ENCODE peak calls at places on chromosome 22, in five cellular contexts. K is cardiac muscle cell; Q is body of pancreas; E is small intestine; I is CD4-positive, alpha-beta memory T cell. J is an unnamed sample.

GRCh38 chr22:40147388-40148176 is 30.1 kb upstream of the TNRC6B start:
- DNase-seq in I (no peak), K (no peak), E (no peak), Q (no peak), J (no peak)

GRCh38 chr22:24474221-24474620 is 20.9 kb upstream of the UPB1 start:
- DNase-seq in Q (no peak), K (peak), I (no peak), E (no peak), J (peak)

GRCh38 chr22:19568337-19569311 is 44.4 kb upstream of the CLDN5 start:
- DNase-seq in E (no peak), Q (no peak), I (no peak), K (peak), J (no peak)

GRCh38 chr22:45263790-45264269 is 20.9 kb upstream of the UPK3A start:
- DNase-seq in K (peak), Q (peak), I (no peak), E (no peak), J (peak)

GRCh38 chr22:37237371-37238268 is 6.4 kb downstream of the RAC2 start:
- DNase-seq in I (no peak), E (no peak), Q (no peak), K (peak), J (no peak)

GRCh38 chr22:23183107-23183698 is 2.9 kb downstream of the BCR start:
- DNase-seq in Q (peak), K (peak), I (no peak), E (peak), J (peak)

GRCh38 chr22:21816472-21816786 is 51.0 kb downstream of the MAPK1 start:
- DNase-seq in I (no peak), K (no peak), Q (no peak), E (no peak), J (no peak)

GRCh38 chr22:36536717-36537116 is 7.8 kb upstream of the EIF3D start:
- DNase-seq in I (no peak), K (no peak), E (no peak), Q (no peak), J (no peak)

GRCh38 chr22:23113067-23113846 is 28.5 kb downstream of the RSPH14 start:
- DNase-seq in K (peak), E (no peak), I (peak), Q (peak), J (peak)

GRCh38 chr22:22770280-22770871 is 117.2 kb upstream of the IGLL5 start:
- DNase-seq in E (peak), K (peak), Q (peak), I (peak), J (peak)

GRCh38 chr22:30876925-30877553 is 91.5 kb downstream of the MORC2 start:
- DNase-seq in K (peak), Q (no peak), E (no peak), I (no peak), J (peak)

GRCh38 chr22:17243524-17243923 is 24.3 kb upstream of the ADA2 start:
- DNase-seq in K (no peak), Q (no peak), E (no peak), I (no peak), J (peak)

GRCh38 chr22:24507742-24508141 is 12.6 kb downstream of the UPB1 start:
- DNase-seq in E (no peak), I (no peak), Q (no peak), K (no peak), J (no peak)

GRCh38 chr22:24011735-24012068 is 598 bp downstream of the CABIN1 start:
- DNase-seq in Q (peak), I (no peak), K (no peak), E (peak), J (no peak)

GRCh38 chr22:50581950-50582561 is 593 bp downstream of the CHKB start:
- DNase-seq in Q (peak), K (no peak), I (peak), E (peak), J (no peak)

GRCh38 chr22:21568207-21569075 is 927 bp downstream of the UBE2L3 start:
- DNase-seq in K (peak), E (peak), Q (peak), I (no peak), J (peak)

GRCh38 chr22:17753401-17753989 is 20.8 kb downstream of the BID start:
- DNase-seq in Q (no peak), E (no peak), I (no peak), K (no peak), J (no peak)

GRCh38 chr22:24128631-24129601 is 52.4 kb upstream of the SUSD2 start:
- DNase-seq in I (no peak), K (no peak), E (no peak), Q (peak), J (no peak)

GRCh38 chr22:22681221-22681739 is 36.9 kb downstream of the GGTLC2 start:
- DNase-seq in K (peak), E (no peak), Q (no peak), I (no peak), J (peak)

GRCh38 chr22:30889996-30890480 is 78.5 kb downstream of the MORC2 start:
- DNase-seq in K (no peak), I (no peak), E (no peak), Q (no peak), J (no peak)

GRCh38 chr22:17785185-17786184 is 11.2 kb upstream of the BID start:
- DNase-seq in I (peak), Q (peak), E (peak), K (peak), J (peak)

GRCh38 chr22:31556627-31557203 is 60.4 kb downstream of the SFI1 start:
- DNase-seq in Q (no peak), I (no peak), K (peak), E (peak), J (peak)

GRCh38 chr22:45484742-45485141 is 17.9 kb upstream of the FBLN1 start:
- DNase-seq in E (no peak), I (no peak), K (no peak), Q (no peak), J (no peak)

GRCh38 chr22:49075150-49075549 is 752.5 kb downstream of the BRD1 start:
- DNase-seq in I (no peak), E (no peak), K (no peak), Q (no peak), J (no peak)

GRCh38 chr22:31056986-31057599 is 24.0 kb upstream of the SMTN start:
- DNase-seq in E (no peak), I (no peak), Q (no peak), K (peak), J (no peak)

GRCh38 chr22:48579035-48579914 is 1248.4 kb downstream of the BRD1 start:
- DNase-seq in I (no peak), E (no peak), Q (no peak), K (no peak), J (peak)

GRCh38 chr22:48318173-48318572 is 1509.5 kb downstream of the BRD1 start:
- DNase-seq in I (no peak), E (no peak), Q (no peak), K (no peak), J (no peak)

GRCh38 chr22:21026783-21027692 is 5.3 kb downstream of the SLC7A4 start:
- DNase-seq in E (no peak), K (peak), I (no peak), Q (no peak), J (no peak)

GRCh38 chr22:20060700-20061480 is 19.2 kb upstream of the DGCR8 start:
- DNase-seq in Q (no peak), I (no peak), K (no peak), E (no peak), J (no peak)

GRCh38 chr22:25759825-25760231 is 17.8 kb downstream of the MYO18B start:
- DNase-seq in K (peak), I (no peak), E (no peak), Q (peak), J (peak)

GRCh38 chr22:38261478-38261803 is 11.4 kb downstream of the TMEM184B start:
- DNase-seq in Q (no peak), I (no peak), K (no peak), E (no peak), J (no peak)

GRCh38 chr22:38258895-38259294 is 13.9 kb downstream of the TMEM184B start:
- DNase-seq in Q (no peak), E (no peak), I (no peak), K (peak), J (no peak)

GRCh38 chr22:38262051-38262795 is 10.6 kb downstream of the TMEM184B start:
- DNase-seq in E (peak), I (no peak), Q (peak), K (no peak), J (no peak)

GRCh38 chr22:38259370-38259769 is 13.4 kb downstream of the TMEM184B start:
- DNase-seq in I (no peak), E (no peak), Q (no peak), K (no peak), J (no peak)

DNA sequence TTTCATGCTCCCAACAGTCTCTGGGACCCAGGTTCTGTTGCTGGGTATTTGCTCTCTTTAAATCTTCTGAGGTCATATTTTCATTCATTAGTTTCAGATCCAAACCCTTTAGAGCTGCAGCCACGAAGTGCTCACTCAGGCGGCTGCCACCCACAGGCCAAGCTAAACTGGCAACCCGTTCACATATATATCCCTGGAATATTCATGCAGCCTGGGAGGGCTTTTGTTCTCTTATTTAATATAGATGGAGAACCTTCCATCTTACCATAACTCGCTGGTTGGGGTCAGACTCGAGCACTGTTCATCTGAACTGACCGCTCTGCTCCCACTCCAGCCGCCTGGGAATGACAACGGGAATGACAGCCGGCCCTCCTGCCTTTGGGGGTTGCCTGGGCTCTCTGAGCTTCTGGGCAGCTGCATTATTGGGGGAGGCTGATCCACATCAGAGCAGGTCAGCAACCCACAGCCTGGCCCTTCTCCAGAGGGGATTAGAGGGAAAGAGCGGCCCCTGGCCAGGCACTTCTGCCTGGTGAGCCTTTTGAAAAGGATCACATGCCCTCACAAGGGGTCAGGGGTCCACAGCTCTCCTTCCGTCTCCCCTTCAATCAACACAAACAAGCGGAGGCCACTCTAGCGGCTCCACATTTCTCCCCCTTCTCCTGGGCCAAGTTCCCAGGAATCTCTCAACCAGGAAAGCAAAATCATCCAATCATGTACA is 11.9 kb downstream of the TMEM184B start:
- DNase-seq in E (no peak), K (no peak), Q (no peak), I (no peak), J (no peak)
- H3K27ac ChIP-seq in E (peak), K (peak), Q (peak), I (peak), J (peak)

DNA sequence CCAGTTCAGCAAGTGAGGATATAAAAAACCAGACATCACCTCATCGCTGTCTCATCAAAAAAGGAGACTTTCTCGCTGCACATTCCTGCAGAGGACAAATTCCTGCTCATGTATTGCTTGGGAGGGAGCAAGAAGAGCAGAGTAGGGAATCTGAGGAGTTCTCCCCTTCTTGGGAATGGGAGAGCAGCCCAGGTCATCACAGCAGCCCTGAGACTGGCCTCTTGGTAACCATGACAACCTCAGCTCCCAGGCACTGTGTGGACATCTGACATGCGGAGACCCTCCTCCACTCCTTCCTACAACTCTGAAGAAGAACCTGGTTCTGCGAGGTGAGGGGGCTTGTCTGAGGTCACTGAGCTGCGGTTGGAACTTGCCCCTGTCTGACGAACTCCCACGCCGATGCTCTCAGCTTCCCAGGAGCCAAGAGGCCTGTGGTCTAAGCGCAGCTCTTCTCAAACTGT is 17.9 kb downstream of the RFPL1 start:
- DNase-seq in E (no peak), K (no peak), Q (no peak), I (no peak), J (no peak)
- H3K27ac ChIP-seq in E (no peak), K (no peak), Q (no peak), I (no peak), J (no peak)

DNA sequence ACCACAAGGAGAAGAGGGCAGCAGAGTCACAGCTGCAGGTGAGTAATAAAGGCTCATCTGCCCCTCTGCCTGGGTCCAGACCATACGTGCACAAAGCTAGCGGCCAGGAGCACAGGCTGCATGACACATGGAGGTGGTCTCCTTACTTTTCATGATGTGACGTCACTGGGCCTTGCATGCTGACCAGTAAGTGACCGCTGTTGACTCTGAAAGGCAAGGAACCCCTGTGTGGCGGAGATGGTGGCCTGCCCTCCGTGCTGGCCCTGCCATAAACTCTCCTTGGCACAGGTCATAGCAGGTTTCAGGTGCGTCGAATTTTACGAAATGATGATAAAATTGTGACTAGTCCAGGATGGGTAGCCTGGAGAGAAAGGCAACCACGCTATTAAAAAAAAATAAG is 7.6 kb upstream of the PARVG start:
- DNase-seq in I (no peak), K (no peak), E (no peak), Q (no peak), J (no peak)
- H3K27ac ChIP-seq in I (no peak), K (no peak), E (no peak), Q (no peak), J (no peak)

GRCh38 chr22:41994506-41994905 is 4.1 kb upstream of the WBP2NL start:
- DNase-seq in Q (no peak), E (no peak), I (no peak), K (no peak), J (no peak)

GRCh38 chr22:41989246-41989645 is 9.3 kb upstream of the WBP2NL start:
- DNase-seq in Q (no peak), K (no peak), E (no peak), I (no peak), J (no peak)

GRCh38 chr22:41987276-41987675 is 11.3 kb upstream of the WBP2NL start:
- DNase-seq in K (no peak), E (no peak), Q (no peak), I (no peak), J (no peak)

GRCh38 chr22:41992496-41992895 is 6.1 kb upstream of the WBP2NL start:
- DNase-seq in E (no peak), I (no peak), Q (no peak), K (no peak), J (no peak)

DNA sequence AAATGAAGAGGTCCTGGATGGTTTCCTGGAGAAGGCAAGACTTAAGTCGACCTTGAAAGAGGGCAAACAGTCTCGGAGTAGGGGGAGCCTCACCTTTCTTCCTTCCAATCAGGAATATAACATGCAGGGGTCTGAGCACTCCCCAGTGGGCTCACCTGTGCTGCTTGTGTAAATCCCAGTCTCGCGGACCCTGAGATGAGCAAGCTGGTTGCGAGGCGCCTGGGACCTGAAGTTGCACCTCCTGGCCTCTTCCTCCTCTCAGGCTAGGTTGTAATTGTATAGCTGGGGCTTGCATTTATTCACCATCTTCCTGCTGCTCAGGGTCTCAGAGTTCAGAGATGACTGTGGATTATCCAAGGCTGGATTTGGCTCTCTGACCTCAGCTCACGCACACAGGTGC is 7.5 kb upstream of the WBP2NL start:
- DNase-seq in E (no peak), Q (no peak), I (no peak), K (no peak), J (no peak)
- H3K27ac ChIP-seq in E (no peak), Q (no peak), I (no peak), K (no peak), J (no peak)

DNA sequence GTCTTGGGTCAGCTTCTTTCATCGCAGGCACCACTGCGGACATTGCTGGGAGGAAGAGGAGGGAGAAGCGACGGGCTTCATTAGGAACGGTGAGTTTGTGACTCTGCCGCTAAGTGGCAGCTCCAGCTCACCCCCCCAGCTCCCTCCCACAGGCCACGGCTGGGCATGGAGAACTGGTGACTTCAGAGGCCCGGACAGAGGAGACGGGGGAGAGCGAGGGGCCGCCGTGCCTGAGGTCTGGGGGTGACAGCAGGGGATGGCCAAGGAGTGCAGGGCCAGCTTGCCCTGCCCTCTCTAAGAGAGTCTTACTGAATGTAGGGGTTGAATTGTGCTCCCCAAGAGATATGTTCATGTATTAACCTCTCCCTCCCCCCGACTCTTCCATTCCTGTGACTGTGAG is 13.9 kb upstream of the NFAM1 start:
- DNase-seq in I (no peak), K (no peak), E (no peak), Q (no peak), J (no peak)
- H3K27ac ChIP-seq in I (no peak), K (no peak), E (no peak), Q (no peak), J (no peak)

GRCh38 chr22:28984482-28985158 is 77.0 kb downstream of the C22orf31 start:
- DNase-seq in I (no peak), E (no peak), Q (no peak), K (peak), J (no peak)

GRCh38 chr22:28980326-28980725 is 81.3 kb downstream of the C22orf31 start:
- DNase-seq in I (no peak), E (no peak), Q (no peak), K (peak), J (no peak)

GRCh38 chr22:28983788-28984441 is 77.7 kb downstream of the C22orf31 start:
- DNase-seq in E (no peak), I (no peak), K (peak), Q (no peak), J (no peak)

GRCh38 chr22:28983190-28983589 is 78.4 kb downstream of the C22orf31 start:
- DNase-seq in E (no peak), K (no peak), Q (no peak), I (no peak), J (no peak)

GRCh38 chr22:28981818-28982499 is 79.7 kb downstream of the C22orf31 start:
- DNase-seq in Q (no peak), K (no peak), I (no peak), E (no peak), J (no peak)
- H3K27ac ChIP-seq in Q (no peak), K (peak), I (no peak), E (no peak), J (no peak)

DNA sequence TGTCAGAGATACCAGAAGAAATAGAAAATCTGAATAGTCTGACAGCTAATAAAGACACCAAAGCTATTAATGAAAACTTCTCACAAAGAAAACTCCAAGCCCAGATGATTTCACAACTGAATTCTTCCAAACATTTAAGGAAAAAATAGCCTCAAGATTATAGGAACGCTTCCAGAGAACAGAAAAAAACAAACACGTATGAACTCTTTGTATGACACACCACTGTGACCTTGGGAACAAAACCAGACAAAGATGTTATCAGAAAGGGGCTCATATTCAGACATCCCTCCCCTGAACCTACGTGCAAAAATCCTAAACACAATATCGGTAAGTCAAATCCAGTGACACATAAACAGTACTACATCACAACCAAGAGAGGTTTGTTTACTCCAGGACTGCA is 23.5 kb downstream of the CERK start:
- DNase-seq in I (no peak), Q (no peak), K (peak), E (no peak), J (no peak)
- H3K27ac ChIP-seq in I (no peak), Q (no peak), K (no peak), E (no peak), J (no peak)

DNA sequence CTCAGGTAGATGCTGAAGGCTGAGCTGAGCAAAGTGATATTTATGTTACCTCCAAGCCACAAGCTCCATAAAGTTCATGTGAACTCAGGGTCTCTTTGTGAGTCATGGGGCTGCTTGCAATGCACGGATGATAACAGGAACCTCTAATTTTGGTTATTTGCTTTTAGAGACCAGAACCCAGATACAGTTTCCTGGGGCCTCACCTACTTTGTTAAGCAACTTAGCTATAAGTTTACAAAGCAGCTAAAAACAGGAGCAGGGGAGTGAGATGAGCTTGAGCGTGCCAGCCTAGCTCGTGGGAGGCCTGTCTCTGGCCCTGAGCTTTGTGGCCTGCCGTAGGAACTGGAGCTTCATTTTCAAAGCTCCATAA is 29.2 kb downstream of the SREBF2 start:
- DNase-seq in K (peak), E (no peak), I (peak), Q (no peak), J (peak)
- H3K27ac ChIP-seq in K (peak), E (peak), I (peak), Q (no peak), J (peak)

GRCh38 chr22:27212081-27212480 is 554.7 kb downstream of the MIAT start:
- DNase-seq in K (peak), I (no peak), Q (no peak), E (no peak), J (no peak)

GRCh38 chr22:27214691-27215090 is 557.3 kb downstream of the MIAT start:
- DNase-seq in E (no peak), Q (no peak), I (no peak), K (no peak), J (no peak)

GRCh38 chr22:27213291-27213690 is 555.9 kb downstream of the MIAT start:
- DNase-seq in E (no peak), K (peak), I (no peak), Q (no peak), J (no peak)

GRCh38 chr22:27213766-27214581 is 556.6 kb downstream of the MIAT start:
- DNase-seq in E (no peak), I (no peak), Q (peak), K (peak), J (no peak)

GRCh38 chr22:27212617-27213177 is 555.3 kb downstream of the MIAT start:
- DNase-seq in I (no peak), Q (peak), E (peak), K (peak), J (peak)
- H3K27ac ChIP-seq in I (no peak), Q (peak), E (peak), K (no peak), J (peak)